ENCODE peak calls at places on chromosomes 16 and 17, in six cellular contexts. One of them, this sample, is unnamed.

GRCh38 chr17:77125432-77125901 is 15.3 kb upstream of the SEC14L1 start:
- DNase-seq in body of pancreas: no peak
- DNase-seq in thoracic aorta: no peak
- DNase-seq in uterus: no peak
- DNase-seq in adrenal gland: no peak
- DNase-seq in CD4-positive, CD25-positive, alpha-beta regulatory T cell: no peak
- DNase-seq in this sample: no peak

GRCh38 chr16:48231675-48232214 is 12.4 kb upstream of the LONP2 start:
- DNase-seq in thoracic aorta: no peak
- DNase-seq in adrenal gland: peak
- DNase-seq in body of pancreas: no peak
- DNase-seq in uterus: peak
- DNase-seq in CD4-positive, CD25-positive, alpha-beta regulatory T cell: peak
- DNase-seq in this sample: peak

GRCh38 chr17:82787081-82787848 is 35.4 kb downstream of the TBCD start:
- DNase-seq in thoracic aorta: no peak
- DNase-seq in uterus: peak
- DNase-seq in CD4-positive, CD25-positive, alpha-beta regulatory T cell: no peak
- DNase-seq in adrenal gland: no peak
- DNase-seq in body of pancreas: no peak
- DNase-seq in this sample: no peak

GRCh38 chr17:17089206-17089550 is 46.9 kb downstream of the MPRIP start:
- DNase-seq in CD4-positive, CD25-positive, alpha-beta regulatory T cell: no peak
- DNase-seq in uterus: no peak
- DNase-seq in body of pancreas: no peak
- DNase-seq in thoracic aorta: no peak
- DNase-seq in adrenal gland: no peak
- DNase-seq in this sample: no peak

GRCh38 chr16:546909-547770 is 13.1 kb upstream of the PRR35 start:
- DNase-seq in CD4-positive, CD25-positive, alpha-beta regulatory T cell: peak
- DNase-seq in body of pancreas: peak
- DNase-seq in adrenal gland: peak
- DNase-seq in uterus: peak
- DNase-seq in thoracic aorta: no peak
- DNase-seq in this sample: peak

GRCh38 chr17:45801386-45801785 is 17.3 kb downstream of the CRHR1 start:
- DNase-seq in thoracic aorta: no peak
- DNase-seq in CD4-positive, CD25-positive, alpha-beta regulatory T cell: no peak
- DNase-seq in body of pancreas: no peak
- DNase-seq in adrenal gland: no peak
- DNase-seq in uterus: no peak
- DNase-seq in this sample: no peak

GRCh38 chr17:45311762-45312476 is 4.9 kb downstream of the MAP3K14 start:
- DNase-seq in adrenal gland: peak
- DNase-seq in uterus: no peak
- DNase-seq in body of pancreas: peak
- DNase-seq in thoracic aorta: no peak
- DNase-seq in CD4-positive, CD25-positive, alpha-beta regulatory T cell: peak
- DNase-seq in this sample: peak

GRCh38 chr17:38870259-38871165 is 654 bp downstream of the LASP1 start:
- DNase-seq in uterus: peak
- DNase-seq in adrenal gland: peak
- DNase-seq in CD4-positive, CD25-positive, alpha-beta regulatory T cell: peak
- DNase-seq in thoracic aorta: peak
- DNase-seq in body of pancreas: peak
- DNase-seq in this sample: peak

GRCh38 chr17:49496866-49497146 is 1.7 kb downstream of the NGFR start:
- DNase-seq in adrenal gland: no peak
- DNase-seq in CD4-positive, CD25-positive, alpha-beta regulatory T cell: no peak
- DNase-seq in body of pancreas: no peak
- DNase-seq in uterus: no peak
- DNase-seq in thoracic aorta: no peak
- DNase-seq in this sample: no peak

GRCh38 chr16:81752225-81752875 is 26.7 kb upstream of the PLCG2 start:
- DNase-seq in thoracic aorta: no peak
- DNase-seq in adrenal gland: peak
- DNase-seq in uterus: no peak
- DNase-seq in CD4-positive, CD25-positive, alpha-beta regulatory T cell: no peak
- DNase-seq in body of pancreas: no peak
- DNase-seq in this sample: no peak

GRCh38 chr17:58264407-58265103 is 16.2 kb downstream of the MPO start:
- DNase-seq in body of pancreas: no peak
- DNase-seq in thoracic aorta: no peak
- DNase-seq in adrenal gland: no peak
- DNase-seq in CD4-positive, CD25-positive, alpha-beta regulatory T cell: no peak
- DNase-seq in uterus: no peak
- DNase-seq in this sample: no peak

GRCh38 chr16:85328665-85329058 is 216.4 kb upstream of the CIBAR2 start:
- DNase-seq in body of pancreas: no peak
- DNase-seq in thoracic aorta: no peak
- DNase-seq in uterus: no peak
- DNase-seq in adrenal gland: no peak
- DNase-seq in CD4-positive, CD25-positive, alpha-beta regulatory T cell: no peak
- DNase-seq in this sample: no peak

GRCh38 chr17:21098934-21099687 is 27.7 kb upstream of the DHRS7B start:
- DNase-seq in CD4-positive, CD25-positive, alpha-beta regulatory T cell: peak
- DNase-seq in thoracic aorta: no peak
- DNase-seq in body of pancreas: peak
- DNase-seq in adrenal gland: peak
- DNase-seq in uterus: peak
- DNase-seq in this sample: peak

GRCh38 chr16:58034786-58035185 is 9.2 kb downstream of the MMP15 start:
- DNase-seq in body of pancreas: no peak
- DNase-seq in thoracic aorta: no peak
- DNase-seq in CD4-positive, CD25-positive, alpha-beta regulatory T cell: no peak
- DNase-seq in adrenal gland: no peak
- DNase-seq in uterus: no peak
- DNase-seq in this sample: no peak

GRCh38 chr16:13992322-13992721 is 72.4 kb downstream of the ERCC4 start:
- DNase-seq in adrenal gland: no peak
- DNase-seq in thoracic aorta: no peak
- DNase-seq in body of pancreas: no peak
- DNase-seq in uterus: no peak
- DNase-seq in CD4-positive, CD25-positive, alpha-beta regulatory T cell: no peak
- DNase-seq in this sample: no peak

GRCh38 chr16:13992976-13993375 is 73.0 kb downstream of the ERCC4 start:
- DNase-seq in CD4-positive, CD25-positive, alpha-beta regulatory T cell: no peak
- DNase-seq in body of pancreas: no peak
- DNase-seq in uterus: no peak
- DNase-seq in adrenal gland: no peak
- DNase-seq in thoracic aorta: no peak
- DNase-seq in this sample: no peak

GRCh38 chr16:13995194-13995593 is 75.2 kb downstream of the ERCC4 start:
- DNase-seq in uterus: no peak
- DNase-seq in body of pancreas: no peak
- DNase-seq in thoracic aorta: no peak
- DNase-seq in CD4-positive, CD25-positive, alpha-beta regulatory T cell: no peak
- DNase-seq in adrenal gland: no peak
- DNase-seq in this sample: no peak

GRCh38 chr16:13996778-13997288 is 74.3 kb upstream of the MRTFB start:
- DNase-seq in uterus: no peak
- DNase-seq in adrenal gland: no peak
- DNase-seq in thoracic aorta: no peak
- DNase-seq in CD4-positive, CD25-positive, alpha-beta regulatory T cell: no peak
- DNase-seq in body of pancreas: no peak
- DNase-seq in this sample: no peak

DNA sequence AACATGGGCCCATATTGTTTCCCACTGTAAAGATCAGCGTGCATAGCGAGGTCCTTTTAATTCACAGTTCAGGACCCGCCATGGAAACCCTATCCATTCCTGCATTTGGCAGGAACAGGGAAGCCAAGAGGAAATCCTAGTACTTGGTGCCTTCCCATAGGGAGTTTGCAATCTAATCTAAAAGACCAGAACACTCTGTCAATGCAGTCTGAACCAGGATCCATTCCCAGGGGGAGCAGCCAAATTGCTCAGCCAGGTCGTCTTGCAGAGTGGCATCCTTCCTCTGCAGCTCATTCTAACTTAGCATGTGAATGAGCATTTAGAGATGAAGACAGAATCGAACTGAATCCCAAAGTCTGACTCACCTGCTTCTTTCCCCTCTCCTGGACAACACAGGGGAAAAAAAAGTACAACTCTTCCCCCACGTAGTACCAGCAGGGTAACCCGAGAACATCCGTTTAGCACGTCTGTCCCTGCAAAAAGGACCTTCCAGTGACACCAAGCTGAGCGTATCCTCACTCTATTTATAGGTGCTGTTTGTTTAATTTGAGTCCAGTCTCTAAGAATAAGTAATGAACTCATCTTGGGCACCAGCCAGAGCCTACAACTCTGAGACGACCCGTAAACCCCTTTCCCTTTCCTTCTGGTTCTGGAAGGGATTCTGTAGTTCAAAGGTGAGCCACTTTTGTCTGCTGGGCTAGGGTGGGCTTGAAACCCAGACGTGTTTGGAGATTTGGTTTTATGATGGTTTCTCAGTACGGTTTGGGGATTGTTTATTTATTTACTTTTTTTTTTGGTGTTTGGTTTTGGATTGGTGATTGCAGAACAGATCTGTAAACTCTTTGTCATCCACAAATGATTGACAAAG is 74.5 kb downstream of the ERCC4 start:
- DNase-seq in adrenal gland: no peak
- DNase-seq in body of pancreas: no peak
- DNase-seq in uterus: no peak
- DNase-seq in thoracic aorta: no peak
- DNase-seq in CD4-positive, CD25-positive, alpha-beta regulatory T cell: no peak
- DNase-seq in this sample: no peak
- H3K27ac ChIP-seq in adrenal gland: no peak
- H3K27ac ChIP-seq in body of pancreas: no peak
- H3K27ac ChIP-seq in uterus: no peak
- H3K27ac ChIP-seq in thoracic aorta: no peak
- H3K27ac ChIP-seq in CD4-positive, CD25-positive, alpha-beta regulatory T cell: no peak
- H3K27ac ChIP-seq in this sample: no peak

GRCh38 chr16:27330542-27330941 is 16.8 kb downstream of the IL4R start:
- DNase-seq in body of pancreas: no peak
- DNase-seq in adrenal gland: peak
- DNase-seq in CD4-positive, CD25-positive, alpha-beta regulatory T cell: no peak
- DNase-seq in thoracic aorta: peak
- DNase-seq in uterus: peak
- DNase-seq in this sample: no peak
- H3K27ac ChIP-seq in body of pancreas: no peak
- H3K27ac ChIP-seq in adrenal gland: no peak
- H3K27ac ChIP-seq in CD4-positive, CD25-positive, alpha-beta regulatory T cell: no peak
- H3K27ac ChIP-seq in thoracic aorta: peak
- H3K27ac ChIP-seq in uterus: peak
- H3K27ac ChIP-seq in this sample: no peak

DNA sequence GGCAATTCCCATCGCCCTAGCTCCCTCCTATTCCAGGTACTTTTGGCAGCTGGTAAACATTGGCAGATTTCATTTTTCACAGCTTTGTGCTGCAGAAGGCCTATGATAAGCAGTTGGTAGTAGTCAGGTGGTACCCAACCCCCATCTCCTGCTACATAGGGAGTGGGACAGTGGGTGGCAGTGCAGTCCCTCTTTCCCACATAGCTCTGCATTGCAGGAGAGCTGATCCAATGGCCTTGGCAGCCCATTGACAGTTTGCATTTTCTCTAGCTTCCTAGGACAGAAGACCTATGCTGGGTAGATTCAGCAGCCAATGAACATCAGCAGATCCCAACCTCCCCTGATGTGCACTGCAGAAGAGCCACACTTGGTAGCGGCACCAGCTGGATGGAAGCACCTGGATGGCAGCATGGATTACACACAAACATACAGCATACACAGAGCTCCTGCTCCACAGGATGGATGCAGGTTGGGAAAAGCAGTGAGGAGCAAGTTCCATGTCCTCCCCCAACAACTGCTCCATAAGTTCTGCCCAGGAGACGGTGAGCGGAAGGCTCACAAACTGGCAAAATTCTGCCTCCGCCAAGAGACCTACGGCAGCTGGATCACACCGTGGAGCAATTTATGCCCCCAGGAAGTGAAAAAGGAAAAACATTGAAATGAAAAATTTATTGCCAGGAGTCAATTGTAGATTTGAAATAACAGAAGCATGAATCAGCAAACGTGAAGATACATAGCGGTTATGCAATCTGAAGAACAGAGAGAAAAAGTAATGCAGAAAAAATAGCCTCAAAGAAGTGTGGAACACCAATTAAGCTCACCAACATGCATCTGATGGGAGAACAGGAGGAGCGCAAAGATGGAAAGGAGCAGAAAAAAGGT is 95.7 kb downstream of the CACNG1 start:
- DNase-seq in thoracic aorta: no peak
- DNase-seq in body of pancreas: peak
- DNase-seq in adrenal gland: no peak
- DNase-seq in uterus: no peak
- DNase-seq in CD4-positive, CD25-positive, alpha-beta regulatory T cell: no peak
- DNase-seq in this sample: no peak
- H3K27ac ChIP-seq in thoracic aorta: no peak
- H3K27ac ChIP-seq in body of pancreas: peak
- H3K27ac ChIP-seq in adrenal gland: no peak
- H3K27ac ChIP-seq in uterus: no peak
- H3K27ac ChIP-seq in CD4-positive, CD25-positive, alpha-beta regulatory T cell: no peak
- H3K27ac ChIP-seq in this sample: no peak

DNA sequence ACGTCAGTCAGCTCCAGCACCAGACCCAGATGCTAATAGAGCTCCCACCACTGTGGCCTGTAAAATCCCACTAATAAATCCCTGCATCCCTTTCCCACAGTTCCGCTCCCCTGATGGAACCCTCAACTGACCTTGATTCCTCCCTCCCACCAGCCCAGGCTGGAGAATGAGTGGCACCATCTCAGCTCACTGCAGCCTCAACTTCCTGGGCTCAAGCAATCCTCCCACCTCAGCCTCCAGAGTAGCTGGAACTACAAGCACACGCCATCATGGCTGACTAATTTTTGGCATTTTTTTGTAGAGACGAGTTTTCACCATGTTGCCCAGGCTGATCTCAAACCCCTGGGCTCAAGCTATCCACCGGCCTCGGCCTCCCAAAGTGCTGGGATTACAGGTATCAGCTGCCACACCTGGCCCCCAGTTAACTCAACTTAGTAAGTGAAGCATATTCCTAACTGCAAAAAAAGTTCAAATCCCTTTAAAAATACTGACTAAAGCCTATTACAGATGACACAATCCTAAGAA is 15.6 kb downstream of the USP7 start:
- DNase-seq in adrenal gland: no peak
- DNase-seq in uterus: no peak
- DNase-seq in thoracic aorta: no peak
- DNase-seq in body of pancreas: no peak
- DNase-seq in CD4-positive, CD25-positive, alpha-beta regulatory T cell: no peak
- DNase-seq in this sample: no peak
- H3K27ac ChIP-seq in adrenal gland: no peak
- H3K27ac ChIP-seq in uterus: no peak
- H3K27ac ChIP-seq in thoracic aorta: no peak
- H3K27ac ChIP-seq in body of pancreas: no peak
- H3K27ac ChIP-seq in CD4-positive, CD25-positive, alpha-beta regulatory T cell: no peak
- H3K27ac ChIP-seq in this sample: no peak

GRCh38 chr16:17314148-17314547 is 156.6 kb downstream of the XYLT1 start:
- DNase-seq in body of pancreas: no peak
- DNase-seq in thoracic aorta: no peak
- DNase-seq in CD4-positive, CD25-positive, alpha-beta regulatory T cell: no peak
- DNase-seq in adrenal gland: no peak
- DNase-seq in uterus: no peak
- DNase-seq in this sample: no peak
- H3K27ac ChIP-seq in body of pancreas: no peak
- H3K27ac ChIP-seq in thoracic aorta: peak
- H3K27ac ChIP-seq in CD4-positive, CD25-positive, alpha-beta regulatory T cell: no peak
- H3K27ac ChIP-seq in adrenal gland: no peak
- H3K27ac ChIP-seq in uterus: peak
- H3K27ac ChIP-seq in this sample: no peak